ENCODE peak calls at places on chromosome 19, in six cellular contexts. D, F, G, N, Q and I are unnamed samples.

GRCh38 chr19:57552432-57552831 is 7.2 kb downstream of the ZNF550 start:
- DNase-seq in D (no peak), F (no peak), G (no peak), N (no peak), Q (no peak), I (no peak)

GRCh38 chr19:19308373-19308772 is 11.9 kb downstream of the SUGP1 start:
- DNase-seq in D (no peak), F (no peak), G (no peak), N (no peak), Q (no peak), I (no peak)

GRCh38 chr19:5666921-5667610 is 13.2 kb downstream of the MICOS13 start:
- DNase-seq in D (no peak), F (no peak), G (no peak), N (no peak), Q (no peak), I (no peak)

GRCh38 chr19:5136060-5136855 is 167.3 kb downstream of the KDM4B start:
- DNase-seq in D (no peak), F (no peak), G (no peak), N (no peak), Q (no peak), I (no peak)

GRCh38 chr19:48633148-48634035 is 3.8 kb downstream of the DBP start:
- DNase-seq in D (no peak), F (no peak), G (no peak), N (no peak), Q (no peak), I (no peak)

GRCh38 chr19:58035863-58036262 is 2.0 kb downstream of the ZSCAN1 start:
- DNase-seq in D (no peak), F (no peak), G (no peak), N (no peak), Q (no peak), I (no peak)

GRCh38 chr19:2665103-2665502 is 37.4 kb downstream of the GNG7 start:
- DNase-seq in D (no peak), F (no peak), G (no peak), N (no peak), Q (no peak), I (no peak)

GRCh38 chr19:9000933-9001332 is 9.3 kb downstream of the MUC16 start:
- DNase-seq in D (no peak), F (no peak), G (no peak), N (no peak), Q (no peak), I (no peak)

GRCh38 chr19:56504581-56504980 is 3.1 kb upstream of the ZNF471 start:
- DNase-seq in D (peak), F (no peak), G (no peak), N (no peak), Q (no peak), I (no peak)

GRCh38 chr19:3826163-3826562 is 40.0 kb upstream of the MATK start:
- DNase-seq in D (no peak), F (no peak), G (no peak), N (no peak), Q (no peak), I (no peak)

DNA sequence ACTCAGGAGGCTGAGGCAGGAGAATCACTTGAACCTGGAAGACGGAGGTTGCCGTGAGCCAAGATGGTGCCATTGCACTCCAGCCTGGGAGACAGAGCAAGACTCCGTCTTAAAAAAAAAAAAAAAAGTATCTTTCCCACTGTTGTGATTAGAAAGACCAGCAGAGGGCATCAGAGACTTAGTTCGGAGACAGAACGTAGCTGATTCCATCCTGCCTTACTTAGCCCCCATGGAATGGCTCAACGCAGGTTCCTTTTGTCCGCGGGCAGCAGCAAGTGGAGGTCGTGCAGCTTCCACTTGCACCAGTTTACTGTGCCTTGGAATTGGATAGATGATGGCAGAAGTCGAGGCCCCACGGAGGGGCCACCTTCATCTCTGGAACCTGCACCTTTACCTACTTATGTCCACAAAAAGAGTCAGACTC is 8.1 kb downstream of the TIMM29 start:
- DNase-seq in D (peak), F (no peak), G (no peak), N (peak), Q (no peak), I (peak)
- H3K4me3 ChIP-seq in D (no peak), F (no peak), G (no peak), N (no peak), Q (no peak), I (no peak)

GRCh38 chr19:44757057-44757734 is 8.7 kb downstream of the BCL3 start:
- DNase-seq in D (peak), F (peak), G (no peak), N (no peak), Q (no peak), I (no peak)
- TF ChIP-seq CTCF in D (no peak), F (no peak), G (no peak), N (no peak), Q (no peak), I (no peak)

GRCh38 chr19:39165857-39166256 is 30.9 kb upstream of the NCCRP1 start:
- DNase-seq in D (no peak), F (no peak), G (no peak), N (no peak), Q (no peak), I (no peak)

GRCh38 chr19:39168258-39169142 is 28.3 kb upstream of the NCCRP1 start:
- DNase-seq in D (no peak), F (no peak), G (no peak), N (no peak), Q (no peak), I (no peak)

GRCh38 chr19:39166571-39167391 is 30.0 kb upstream of the NCCRP1 start:
- DNase-seq in D (no peak), F (peak), G (peak), N (no peak), Q (no peak), I (no peak)

GRCh38 chr19:39169143-39169810 is 27.5 kb upstream of the NCCRP1 start:
- DNase-seq in D (no peak), F (no peak), G (no peak), N (no peak), Q (no peak), I (no peak)

DNA sequence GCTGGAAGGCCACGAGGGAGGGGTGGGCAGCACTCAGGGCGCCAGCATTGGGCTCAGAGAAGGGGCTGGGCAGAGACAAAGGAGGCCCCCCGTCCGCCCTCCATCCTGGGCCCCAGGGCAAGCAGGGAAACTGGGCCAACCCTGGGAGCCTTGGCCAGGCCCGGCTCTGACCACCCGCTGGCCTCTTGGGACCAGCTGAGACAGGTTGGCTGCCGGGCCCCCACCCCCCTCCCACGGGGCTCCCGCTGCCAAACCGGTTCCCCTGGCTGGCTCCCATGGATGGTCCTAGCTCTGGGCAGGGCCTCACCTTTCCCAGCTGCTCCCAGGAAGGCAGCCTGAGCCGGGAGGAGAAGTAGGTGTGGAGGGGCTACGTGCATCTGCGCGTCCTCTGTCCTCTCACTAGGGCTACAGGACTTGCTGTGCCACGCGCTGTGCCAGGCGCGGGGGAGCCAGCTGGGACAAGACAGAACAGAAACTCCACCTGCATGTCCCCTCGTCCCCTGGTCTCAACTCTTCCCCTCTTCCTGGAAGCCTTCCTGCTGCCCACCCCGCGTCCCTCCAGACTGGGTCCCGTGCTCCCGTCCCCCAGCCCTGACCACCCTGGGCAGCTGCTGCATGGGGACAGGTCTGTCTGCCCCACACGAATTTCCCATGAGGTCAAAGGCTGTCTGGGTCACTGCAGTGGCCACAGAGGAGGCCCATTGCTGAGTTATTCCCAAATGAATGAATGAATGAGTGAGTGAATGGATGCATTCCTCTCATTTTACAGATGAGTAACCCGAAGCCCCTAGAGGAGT is 29.1 kb upstream of the NCCRP1 start:
- DNase-seq in D (no peak), F (no peak), G (no peak), N (no peak), Q (no peak), I (no peak)
- H3K4me3 ChIP-seq in D (no peak), F (no peak), G (no peak), N (no peak), Q (no peak), I (no peak)

GRCh38 chr19:12681074-12681987 is at the start of gene DHPS:
- DNase-seq in D (peak), F (peak), G (peak), N (peak), Q (peak), I (peak)
- TF ChIP-seq CTCF in D (no peak), F (no peak), G (no peak), N (no peak), Q (no peak), I (no peak)

DNA sequence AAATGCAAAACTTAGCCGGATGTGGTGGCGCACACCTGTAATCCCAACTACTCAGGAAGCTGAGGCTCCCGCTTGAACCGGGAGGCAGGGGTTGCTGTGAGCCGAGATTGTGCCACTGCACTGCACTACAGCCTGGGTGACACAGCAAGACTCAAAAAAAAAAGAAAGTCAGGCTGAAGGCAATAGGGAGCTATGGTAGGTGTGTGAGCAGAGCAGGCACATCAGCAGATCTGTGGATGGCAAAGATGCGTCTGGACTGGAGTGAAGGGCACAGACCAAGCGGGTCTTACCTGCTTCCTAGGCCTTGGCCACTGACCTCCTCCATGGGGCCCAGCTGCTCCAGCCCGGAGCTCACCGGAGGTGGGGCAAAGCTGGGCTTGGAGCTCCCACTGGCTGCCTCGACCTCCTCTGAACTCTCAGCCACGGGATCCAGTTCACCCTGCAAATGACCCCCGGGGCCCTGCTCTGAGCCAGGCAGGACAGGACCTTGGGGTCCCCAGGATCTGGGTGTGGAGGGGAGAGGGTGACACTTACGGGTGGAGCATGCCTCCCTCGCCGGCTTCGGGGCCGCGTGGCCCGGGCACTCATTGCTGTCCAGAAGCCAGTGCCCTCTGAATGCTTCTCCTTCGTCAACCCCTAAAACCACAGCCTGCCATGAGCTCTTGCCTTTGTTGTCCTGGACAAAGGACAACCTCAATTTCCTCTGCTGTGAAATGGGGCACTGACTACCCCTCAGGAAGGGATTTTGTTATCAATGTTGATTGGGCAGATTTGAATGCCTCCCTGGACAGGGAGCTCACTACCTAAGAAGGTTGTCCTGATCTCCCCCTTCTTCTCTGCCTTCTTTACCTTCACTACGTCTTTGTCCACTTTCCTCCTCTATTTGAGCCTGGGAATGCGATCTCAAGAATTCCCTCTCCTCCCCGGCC is 569 bp downstream of the USHBP1 start:
- DNase-seq in D (no peak), F (no peak), G (no peak), N (no peak), Q (no peak), I (no peak)
- H3K4me3 ChIP-seq in D (no peak), F (peak), G (no peak), N (no peak), Q (peak), I (no peak)

GRCh38 chr19:14113762-14114414 is 3.7 kb downstream of the PRKACA start:
- DNase-seq in D (no peak), F (peak), G (no peak), N (peak), Q (no peak), I (no peak)
- TF ChIP-seq CTCF in D (peak), F (peak), G (no peak), N (peak), Q (no peak), I (peak)

GRCh38 chr19:43479226-43479625 is 13.8 kb upstream of the LYPD3 start:
- DNase-seq in D (no peak), F (no peak), G (no peak), N (no peak), Q (no peak), I (no peak)
- H3K4me3 ChIP-seq in D (no peak), F (no peak), G (no peak), N (no peak), Q (no peak), I (no peak)

DNA sequence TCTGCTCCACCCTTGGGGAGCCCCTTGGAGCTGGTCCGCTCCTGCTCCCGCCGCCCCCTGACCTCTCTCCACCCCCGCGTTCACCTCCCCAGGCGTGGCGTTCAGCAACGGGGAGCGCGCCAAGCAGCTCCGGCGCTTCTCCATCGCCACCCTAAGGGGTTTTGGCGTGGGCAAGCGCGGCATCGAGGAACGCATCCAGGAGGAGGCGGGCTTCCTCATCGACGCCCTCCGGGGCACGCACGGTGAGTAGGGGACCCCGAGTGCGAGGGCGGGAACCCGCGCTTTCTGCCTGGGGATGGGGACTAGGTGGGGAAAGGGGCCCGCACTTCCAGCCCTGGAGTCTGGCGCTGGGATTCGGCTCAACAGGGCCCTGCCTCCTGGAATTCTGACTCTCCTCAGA is 1.7 kb downstream of the CYP2A13 start:
- DNase-seq in D (no peak), F (no peak), G (no peak), N (no peak), Q (no peak), I (no peak)
- TF ChIP-seq CTCF in D (no peak), F (no peak), G (no peak), N (no peak), Q (no peak), I (no peak)

GRCh38 chr19:10416083-10416379 is 4.3 kb upstream of the PDE4A start:
- DNase-seq in D (no peak), F (no peak), G (no peak), N (no peak), Q (no peak), I (no peak)
- H3K4me3 ChIP-seq in D (peak), F (peak), G (peak), N (peak), Q (peak), I (peak)

GRCh38 chr19:37905936-37906867 is at the start of gene WDR87:
- DNase-seq in D (peak), F (peak), G (peak), N (no peak), Q (no peak), I (no peak)
- TF ChIP-seq CTCF in D (no peak), F (no peak), G (no peak), N (no peak), Q (no peak), I (peak)